ENCODE peak calls at places on chromosomes 4 and X, in six cellular contexts. Z is choroid plexus epithelial cell, O is fibroblast of pulmonary artery, L is H9, X is lower leg skin, W is AG10803. D is an unnamed sample.

GRCh38 chrX:8404443-8404842 is 60.2 kb upstream of the VCX3B start:
- DNase-seq in Z (peak), O (peak), L (no peak), X (no peak), W (no peak), D (no peak)

GRCh38 chr4:113636877-113637276 is 124.7 kb downstream of the CAMK2D start:
- DNase-seq in Z (peak), O (peak), L (no peak), X (no peak), W (peak), D (peak)

GRCh38 chrX:40759374-40759773 is 24.0 kb upstream of the MED14 start:
- DNase-seq in Z (no peak), O (no peak), L (no peak), X (no peak), W (no peak), D (no peak)

GRCh38 chrX:39205467-39205866 is 404.2 kb downstream of the MID1IP1 start:
- DNase-seq in Z (no peak), O (no peak), L (no peak), X (no peak), W (no peak), D (no peak)

GRCh38 chrX:153925739-153926593 is at the start of gene ARHGAP4:
- DNase-seq in Z (no peak), O (no peak), L (peak), X (no peak), W (no peak), D (no peak)

GRCh38 chr4:172514801-172515200 is 653.8 kb upstream of the GALNT7 start:
- DNase-seq in Z (peak), O (no peak), L (no peak), X (no peak), W (no peak), D (no peak)

GRCh38 chr4:42501624-42502401 is 104.5 kb downstream of the SHISA3 start:
- DNase-seq in Z (peak), O (no peak), L (no peak), X (no peak), W (no peak), D (no peak)

GRCh38 chrX:154748712-154749339 is 2.1 kb downstream of the GAB3 start:
- DNase-seq in Z (peak), O (peak), L (no peak), X (peak), W (no peak), D (peak)

GRCh38 chr4:7878323-7878722 is 61.3 kb downstream of the AFAP1 start:
- DNase-seq in Z (no peak), O (no peak), L (no peak), X (no peak), W (no peak), D (no peak)

GRCh38 chr4:124334119-124334518 is 378.4 kb downstream of the ANKRD50 start:
- DNase-seq in Z (peak), O (peak), L (no peak), X (peak), W (peak), D (peak)

GRCh38 chr4:1770245-1770644 is 22.8 kb upstream of the FGFR3 start:
- DNase-seq in Z (no peak), O (no peak), L (no peak), X (no peak), W (no peak), D (no peak)

GRCh38 chr4:167025651-167026050 is 208.6 kb downstream of the SPOCK3 start:
- DNase-seq in Z (no peak), O (no peak), L (no peak), X (no peak), W (no peak), D (no peak)

GRCh38 chr4:6245246-6246169 is 24.1 kb upstream of the WFS1 start:
- DNase-seq in Z (peak), O (no peak), L (peak), X (no peak), W (no peak), D (no peak)

GRCh38 chr4:81052119-81053068 is 21.9 kb downstream of the BMP3 start:
- DNase-seq in Z (peak), O (peak), L (peak), X (no peak), W (peak), D (peak)

GRCh38 chr4:1543976-1544375 is 137.7 kb upstream of the NKX1-1 start:
- DNase-seq in Z (no peak), O (no peak), L (no peak), X (no peak), W (no peak), D (no peak)

GRCh38 chr4:23911675-23912455 is 22.0 kb upstream of the PPARGC1A start:
- DNase-seq in Z (no peak), O (no peak), L (no peak), X (no peak), W (no peak), D (no peak)

GRCh38 chr4:43778187-43778915 is 670.3 kb downstream of the KCTD8 start:
- DNase-seq in Z (no peak), O (no peak), L (no peak), X (no peak), W (no peak), D (no peak)

GRCh38 chr4:141711211-141711610 is 74.8 kb downstream of the IL15 start:
- DNase-seq in Z (peak), O (peak), L (no peak), X (no peak), W (peak), D (peak)

GRCh38 chr4:17111959-17112659 is 213.7 kb upstream of the LDB2 start:
- DNase-seq in Z (peak), O (peak), L (peak), X (no peak), W (no peak), D (peak)

GRCh38 chr4:148704291-148704690 is 262.1 kb upstream of the NR3C2 start:
- DNase-seq in Z (no peak), O (no peak), L (no peak), X (no peak), W (no peak), D (no peak)
- TF ChIP-seq CTCF in Z (no peak), O (no peak), L (peak), X (no peak), W (no peak), D (peak)

GRCh38 chr4:164949448-164950118 is 27.9 kb downstream of the TRIM61 start:
- DNase-seq in Z (no peak), O (no peak), L (peak), X (no peak), W (peak), D (peak)
- TF ChIP-seq CTCF in Z (peak), O (no peak), L (peak), X (no peak), W (peak), D (peak)

DNA sequence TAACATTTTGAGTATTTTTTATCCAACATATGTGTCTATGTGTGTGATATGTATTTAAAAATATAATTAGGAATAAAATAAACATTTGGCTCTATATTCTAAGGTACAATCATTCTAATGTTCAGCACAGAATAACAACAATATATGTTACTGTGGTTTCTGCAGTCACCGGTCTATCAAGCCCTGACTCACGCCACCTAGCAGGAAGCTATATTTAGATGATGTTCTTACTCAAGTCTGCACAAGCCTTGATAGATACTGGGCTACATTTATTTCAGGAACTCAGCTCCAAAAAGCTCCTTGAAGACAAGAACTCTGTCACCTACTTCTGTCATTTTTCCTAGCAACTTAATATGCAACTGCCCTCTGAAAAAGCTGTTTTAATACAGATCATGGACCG is 152.0 kb upstream of the FTHL17 start:
- DNase-seq in Z (peak), O (peak), L (no peak), X (no peak), W (peak), D (peak)
- TF ChIP-seq CTCF in Z (no peak), O (no peak), L (no peak), X (no peak), W (no peak), D (no peak)

GRCh38 chr4:129043523-129043922 is 49.8 kb downstream of the SCLT1 start:
- DNase-seq in Z (peak), O (peak), L (no peak), X (no peak), W (peak), D (peak)
- TF ChIP-seq CTCF in Z (peak), O (peak), L (peak), X (no peak), W (peak), D (peak)

DNA sequence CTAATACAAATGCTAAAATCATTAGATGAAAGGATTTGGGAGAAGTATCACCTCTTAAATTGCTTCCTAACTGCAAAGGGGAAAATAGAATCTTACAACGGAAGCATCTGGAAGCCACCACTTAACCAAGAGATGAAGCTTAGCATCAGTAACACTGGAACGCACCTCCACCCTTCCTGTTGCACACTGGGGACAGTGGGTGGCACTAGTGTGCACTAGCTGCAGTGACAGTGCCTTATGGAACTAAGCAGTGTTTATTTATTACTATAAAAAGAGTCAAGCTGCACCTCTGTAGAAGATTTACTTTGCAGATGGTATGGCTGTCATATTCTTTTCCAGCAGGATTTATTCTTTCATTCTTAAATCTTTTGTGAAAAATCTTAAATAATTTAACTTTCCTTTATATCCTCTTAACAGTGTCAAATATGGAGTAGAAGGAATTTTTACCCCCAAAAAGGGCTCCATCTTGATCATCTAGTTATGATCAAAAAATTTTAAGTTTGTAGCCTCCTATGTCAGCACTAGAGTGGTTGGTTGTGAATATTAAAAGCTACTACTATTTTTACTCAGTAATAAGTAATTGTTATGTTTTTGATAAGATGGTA is 76.7 kb downstream of the SCD5 start:
- DNase-seq in Z (peak), O (no peak), L (no peak), X (no peak), W (peak), D (no peak)
- TF ChIP-seq CTCF in Z (peak), O (peak), L (peak), X (no peak), W (peak), D (peak)

GRCh38 chrX:37509349-37509748 is 62.1 kb upstream of the LANCL3 start:
- DNase-seq in Z (peak), O (no peak), L (no peak), X (no peak), W (no peak), D (peak)
- TF ChIP-seq CTCF in Z (peak), O (peak), L (peak), X (no peak), W (peak), D (peak)

GRCh38 chr4:116599859-116600258 is 485.5 kb downstream of the TRAM1L1 start:
- DNase-seq in Z (no peak), O (no peak), L (peak), X (no peak), W (no peak), D (no peak)
- TF ChIP-seq CTCF in Z (no peak), O (no peak), L (peak), X (no peak), W (no peak), D (no peak)

GRCh38 chr4:53907772-53908171 is 156.6 kb downstream of the CHIC2 start:
- DNase-seq in Z (no peak), O (no peak), L (no peak), X (no peak), W (no peak), D (no peak)

GRCh38 chr4:53906786-53907185 is 157.6 kb downstream of the CHIC2 start:
- DNase-seq in Z (peak), O (no peak), L (no peak), X (no peak), W (peak), D (no peak)

GRCh38 chr4:53905281-53905934 is 159.0 kb downstream of the CHIC2 start:
- DNase-seq in Z (peak), O (peak), L (no peak), X (no peak), W (peak), D (no peak)

GRCh38 chr4:53905935-53906377 is 158.4 kb downstream of the CHIC2 start:
- DNase-seq in Z (peak), O (peak), L (peak), X (peak), W (peak), D (peak)

GRCh38 chr4:53908661-53909078 is 155.7 kb downstream of the CHIC2 start:
- DNase-seq in Z (peak), O (peak), L (no peak), X (peak), W (peak), D (peak)
- TF ChIP-seq CTCF in Z (peak), O (peak), L (peak), X (no peak), W (peak), D (peak)